ENCODE peak calls at places on chromosomes 4 and X, in ten cellular contexts. R is effector memory CD4-positive, alpha-beta T cell; T is body of pancreas; J is NCI-H510A treated with DMSO at 0.1 percent for 48 hours; U is bronchial epithelial cell; M is astrocyte of the spinal cord; E is T-cell; C is stimulated activated CD4-positive, alpha-beta T cell treated with anti-CD3 and anti-CD28 coated beads, Interleukin-12 subunit alpha, Interleukin-12 subunit beta, amount 100 ng/mL, for 4 hours; O is SK-MEL-5; X is T-helper 1 cell. V is an unnamed sample.

GRCh38 chrX:26918633-26919032 is 544.5 kb downstream of the PPP4R3C start:
- DNase-seq in R (no peak), T (peak; percentile 2), J (no peak), U (peak; percentile 5), M (no peak), E (no peak), C (no peak), O (peak; percentile 75), X (peak; percentile 2), V (no peak)

GRCh38 chr4:169270810-169271691 is at the start of gene SH3RF1:
- DNase-seq in R (no peak), T (peak; percentile 91), J (peak; percentile 55), U (peak; percentile 50), M (peak; percentile 90), E (no peak), C (peak; percentile 21), O (peak; percentile 75), X (peak; percentile 13), V (no peak)

GRCh38 chrX:32480019-32480418 is 731.3 kb downstream of the DMD start:
- DNase-seq in R (no peak), T (no peak), J (no peak), U (no peak), M (no peak), E (no peak), C (no peak), O (no peak), X (no peak), V (no peak)

GRCh38 chr4:13306356-13306755 is 177.8 kb downstream of the RAB28 start:
- DNase-seq in R (no peak), T (no peak), J (no peak), U (no peak), M (no peak), E (no peak), C (no peak), O (no peak), X (no peak), V (no peak)

GRCh38 chr4:128661529-128661928 is 148.0 kb upstream of the JADE1 start:
- DNase-seq in R (no peak), T (no peak), J (no peak), U (no peak), M (no peak), E (no peak), C (no peak), O (no peak), X (no peak), V (no peak)

GRCh38 chr4:25233737-25234389 is at the start of gene PI4K2B:
- DNase-seq in R (peak; percentile 91), T (peak; percentile 94), J (peak; percentile 86), U (peak; percentile 70), M (peak; percentile 79), E (peak; percentile 88), C (peak; percentile 94), O (peak; percentile 83), X (peak; percentile 92), V (peak; percentile 91)

GRCh38 chr4:77163636-77164035 is 6.6 kb downstream of the CCNG2 start:
- DNase-seq in R (no peak), T (no peak), J (no peak), U (no peak), M (no peak), E (no peak), C (no peak), O (no peak), X (no peak), V (no peak)

GRCh38 chr4:72970756-72971155 is 98.8 kb downstream of the COX18 start:
- DNase-seq in R (no peak), T (no peak), J (no peak), U (peak; percentile 70), M (no peak), E (no peak), C (no peak), O (no peak), X (no peak), V (no peak)

GRCh38 chr4:20490734-20491133 is 209.5 kb upstream of the PACRGL start:
- DNase-seq in R (no peak), T (no peak), J (no peak), U (no peak), M (no peak), E (no peak), C (no peak), O (no peak), X (no peak), V (no peak)

GRCh38 chr4:66178901-66179300 is 508.6 kb upstream of the EPHA5 start:
- DNase-seq in R (no peak), T (no peak), J (no peak), U (peak; percentile 1), M (peak; percentile 76), E (no peak), C (no peak), O (no peak), X (no peak), V (no peak)

GRCh38 chrX:32087663-32088062 is 1015.8 kb upstream of the FTHL17 start:
- DNase-seq in R (no peak), T (no peak), J (no peak), U (no peak), M (no peak), E (no peak), C (no peak), O (no peak), X (no peak), V (no peak)

GRCh38 chr4:80206111-80206510 is 8.8 kb downstream of the PRDM8 start:
- DNase-seq in R (no peak), T (no peak), J (no peak), U (no peak), M (no peak), E (no peak), C (no peak), O (no peak), X (no peak), V (no peak)

GRCh38 chr4:47287735-47288134 is 175.8 kb downstream of the COMMD8 start:
- DNase-seq in R (no peak), T (no peak), J (no peak), U (peak; percentile 7), M (peak; percentile 86), E (no peak), C (no peak), O (peak; percentile 50), X (peak; percentile 1), V (no peak)

GRCh38 chrX:84175274-84175673 is 12.7 kb downstream of the RPS6KA6 start:
- DNase-seq in R (no peak), T (no peak), J (no peak), U (no peak), M (no peak), E (no peak), C (no peak), O (no peak), X (no peak), V (no peak)

GRCh38 chr4:128916832-128917231 is 107.3 kb downstream of the JADE1 start:
- DNase-seq in R (no peak), T (peak; percentile 49), J (no peak), U (no peak), M (no peak), E (peak; percentile 2), C (no peak), O (no peak), X (no peak), V (peak; percentile 3)

GRCh38 chrX:4240541-4241194 is 527.2 kb upstream of the PRKX start:
- DNase-seq in R (no peak), T (no peak), J (no peak), U (no peak), M (no peak), E (no peak), C (no peak), O (peak; percentile 0), X (peak; percentile 50), V (no peak)

GRCh38 chrX:139933904-139934303 is 1.1 kb upstream of the ATP11C start:
- DNase-seq in R (no peak), T (peak; percentile 34), J (no peak), U (no peak), M (no peak), E (no peak), C (no peak), O (no peak), X (no peak), V (no peak)

GRCh38 chr4:89307446-89308160 is at the start of gene GPRIN3:
- DNase-seq in R (peak; percentile 50), T (peak; percentile 65), J (peak; percentile 78), U (no peak), M (peak; percentile 10), E (peak; percentile 55), C (peak; percentile 66), O (peak; percentile 29), X (peak; percentile 66), V (peak; percentile 69)

GRCh38 chrX:123513585-123514278 is 219.1 kb downstream of the THOC2 start:
- DNase-seq in R (no peak), T (no peak), J (no peak), U (no peak), M (no peak), E (no peak), C (no peak), O (no peak), X (no peak), V (no peak)

GRCh38 chrX:30364229-30364628 is 55.0 kb upstream of the NR0B1 start:
- DNase-seq in R (no peak), T (peak; percentile 6), J (peak; percentile 64), U (no peak), M (no peak), E (no peak), C (no peak), O (no peak), X (no peak), V (no peak)

GRCh38 chrX:76428243-76429130 is 977 bp downstream of the MAGEE1 start:
- DNase-seq in R (peak; percentile 32), T (peak; percentile 6), J (no peak), U (no peak), M (no peak), E (peak; percentile 41), C (peak; percentile 24), O (no peak), X (peak; percentile 30), V (peak; percentile 38)

GRCh38 chrX:131828482-131828881 is 194.6 kb upstream of the STK26 start:
- DNase-seq in R (no peak), T (no peak), J (no peak), U (no peak), M (no peak), E (no peak), C (no peak), O (peak; percentile 50), X (no peak), V (no peak)

GRCh38 chr4:110618091-110619000 is 4.5 kb downstream of the PITX2 start:
- DNase-seq in R (no peak), T (no peak), J (peak; percentile 9), U (no peak), M (no peak), E (no peak), C (no peak), O (no peak), X (no peak), V (no peak)

GRCh38 chrX:77936299-77936698 is 25.8 kb downstream of the ATP7A start:
- DNase-seq in R (no peak), T (no peak), J (no peak), U (no peak), M (no peak), E (no peak), C (no peak), O (no peak), X (no peak), V (no peak)

GRCh38 chr4:78019494-78019893 is 37.6 kb upstream of the FRAS1 start:
- DNase-seq in R (no peak), T (no peak), J (no peak), U (no peak), M (no peak), E (no peak), C (no peak), O (no peak), X (no peak), V (no peak)

GRCh38 chrX:46737462-46737861 is 21.5 kb downstream of the SLC9A7 start:
- DNase-seq in R (no peak), T (no peak), J (no peak), U (peak; percentile 13), M (no peak), E (no peak), C (no peak), O (no peak), X (no peak), V (no peak)

GRCh38 chr4:153217440-153217839 is 13.2 kb downstream of the TRIM2 start:
- DNase-seq in R (no peak), T (no peak), J (no peak), U (peak; percentile 55), M (no peak), E (no peak), C (no peak), O (no peak), X (no peak), V (no peak)

GRCh38 chrX:153776611-153777045 is 4.2 kb upstream of the SRPK3 start:
- DNase-seq in R (no peak), T (no peak), J (no peak), U (no peak), M (no peak), E (no peak), C (no peak), O (no peak), X (no peak), V (no peak)

V was measured in effector memory CD8-positive, alpha-beta T cell.